ENCODE peak calls at places on chromosomes 11 and 22, in four cellular contexts. O is C1 segment of cervical spinal cord; D is EH; F is CD4-positive, alpha-beta T cell. E is an unnamed sample.

GRCh38 chr11:19953909-19954308 is 206.4 kb downstream of the DBX1 start:
- DNase-seq in O (no peak), D (peak; percentile 87), F (no peak), E (no peak)

GRCh38 chr22:50186181-50186731 is 543 bp downstream of the TRABD start:
- DNase-seq in O (no peak), D (no peak), F (no peak), E (no peak)

GRCh38 chr11:19079643-19080440 is 19.3 kb upstream of the MRGPRX2 start:
- DNase-seq in O (peak; percentile 54), D (peak; percentile 98), F (no peak), E (no peak)

GRCh38 chr11:122340607-122341006 is 224.6 kb upstream of the BLID start:
- DNase-seq in O (no peak), D (no peak), F (no peak), E (no peak)

GRCh38 chr22:38436629-38437395 is 18.2 kb downstream of the KCNJ4 start:
- DNase-seq in O (no peak), D (no peak), F (no peak), E (no peak)

GRCh38 chr11:75839851-75840250 is 24.8 kb downstream of the UVRAG start:
- DNase-seq in O (no peak), D (no peak), F (no peak), E (no peak)

GRCh38 chr11:43920598-43921419 is 21.6 kb upstream of the C11orf96 start:
- DNase-seq in O (peak; percentile 24), D (peak; percentile 99), F (no peak), E (no peak)

GRCh38 chr11:108601150-108601549 is 7.6 kb upstream of the EXPH5 start:
- DNase-seq in O (no peak), D (peak; percentile 62), F (no peak), E (no peak)

GRCh38 chr11:8811571-8811970 is 99.4 kb upstream of the AKIP1 start:
- DNase-seq in O (no peak), D (peak; percentile 84), F (no peak), E (no peak)

GRCh38 chr22:28283025-28283654 is 364.1 kb upstream of the PITPNB start:
- DNase-seq in O (no peak), D (peak; percentile 69), F (no peak), E (no peak)

GRCh38 chr11:61963282-61964057 is 4.0 kb downstream of the FTH1 start:
- DNase-seq in O (no peak), D (peak; percentile 70), F (peak; percentile 40), E (no peak)

GRCh38 chr22:47045691-47046410 is 283.4 kb downstream of the TBC1D22A start:
- DNase-seq in O (no peak), D (no peak), F (no peak), E (no peak)

GRCh38 chr11:3723014-3723708 is 52.0 kb upstream of the CHRNA10 start:
- DNase-seq in O (no peak), D (peak; percentile 99), F (no peak), E (no peak)

GRCh38 chr11:112195906-112196305 is 20.6 kb downstream of the BCO2 start:
- DNase-seq in O (no peak), D (peak; percentile 59), F (no peak), E (no peak)

GRCh38 chr11:132228756-132229325 is 858.4 kb downstream of the NTM start:
- DNase-seq in O (no peak), D (peak; percentile 12), F (no peak), E (no peak)

GRCh38 chr11:1546536-1547466 is 25.3 kb downstream of the DUSP8 start:
- DNase-seq in O (peak; percentile 43), D (peak; percentile 55), F (peak; percentile 52), E (peak; percentile 39)

GRCh38 chr11:78428273-78428651 is 10.6 kb upstream of the GAB2 start:
- DNase-seq in O (no peak), D (no peak), F (no peak), E (no peak)

GRCh38 chr22:47369431-47370015 is 607.1 kb downstream of the TBC1D22A start:
- DNase-seq in O (no peak), D (no peak), F (no peak), E (no peak)

GRCh38 chr11:36509694-36510566 is at the start of gene TRAF6:
- DNase-seq in O (peak; percentile 89), D (peak; percentile 84), F (peak; percentile 83), E (peak; percentile 90)

GRCh38 chr11:66617148-66617814 is 851 bp downstream of the RBM14 start:
- DNase-seq in O (no peak), D (peak; percentile 76), F (no peak), E (no peak)

GRCh38 chr11:40130427-40130826 is 1329.0 kb downstream of the LRRC4C start:
- DNase-seq in O (peak; percentile 16), D (no peak), F (no peak), E (no peak)

GRCh38 chr22:39343259-39344045 is 6.3 kb upstream of the SYNGR1 start:
- DNase-seq in O (no peak), D (peak; percentile 70), F (peak; percentile 50), E (no peak)

GRCh38 chr11:67085617-67086016 is 29.0 kb downstream of the RHOD start:
- DNase-seq in O (no peak), D (no peak), F (no peak), E (no peak)

GRCh38 chr11:65128182-65129145 is 5.9 kb downstream of the SYVN1 start:
- DNase-seq in O (no peak), D (no peak), F (no peak), E (no peak)

GRCh38 chr11:11598243-11598642 is 23.6 kb downstream of the GALNT18 start:
- DNase-seq in O (no peak), D (no peak), F (no peak), E (no peak)

GRCh38 chr11:33899383-33900037 is 7.6 kb upstream of the LMO2 start:
- DNase-seq in O (peak; percentile 71), D (peak; percentile 79), F (no peak), E (no peak)

GRCh38 chr11:12478743-12479142 is 101.4 kb downstream of the PARVA start:
- DNase-seq in O (no peak), D (peak; percentile 82), F (no peak), E (no peak)

GRCh38 chr11:35330156-35330889 is 89.0 kb downstream of the SLC1A2 start:
- DNase-seq in O (no peak), D (no peak), F (no peak), E (no peak)

GRCh38 chr22:46862418-46863324 is 100.2 kb downstream of the TBC1D22A start:
- DNase-seq in O (no peak), D (no peak), F (no peak), E (no peak)

GRCh38 chr11:77080643-77081210 is 14.0 kb downstream of the CAPN5 start:
- DNase-seq in O (no peak), D (peak; percentile 45), F (no peak), E (no peak)

GRCh38 chr22:37566329-37566837 is 6.1 kb downstream of the CDC42EP1 start:
- DNase-seq in O (peak; percentile 70), D (no peak), F (peak; percentile 33), E (peak; percentile 37)

E was measured in GM06990.